ENCODE peak calls at places on chromosome 7, in nine cellular contexts. O is cardiac muscle cell; X is pancreas; M is left ventricle myocardium inferior; H is right cardiac atrium; E is mesendoderm; Y is lower lobe of right lung; G is PC-3; W is CD4-positive, alpha-beta memory T cell. I is an unnamed sample.

GRCh38 chr7:28630350-28630749 is 218.0 kb downstream of the CREB5 start:
- DNase-seq in O (no peak), X (no peak), M (no peak), H (no peak), E (no peak), Y (no peak), G (no peak), W (no peak), I (no peak)

GRCh38 chr7:27361522-27361921 is 118.9 kb downstream of the EVX1 start:
- DNase-seq in O (no peak), X (no peak), M (no peak), H (no peak), E (peak), Y (no peak), G (no peak), W (no peak), I (no peak)

GRCh38 chr7:11751315-11751714 is 80.7 kb downstream of the THSD7A start:
- DNase-seq in O (no peak), X (no peak), M (no peak), H (no peak), E (no peak), Y (no peak), G (peak), W (no peak), I (no peak)

GRCh38 chr7:147509859-147510542 is 1080.6 kb upstream of the C7orf33 start:
- DNase-seq in O (no peak), X (no peak), M (no peak), H (no peak), E (no peak), Y (no peak), G (peak), W (no peak), I (no peak)

GRCh38 chr7:68994841-68995240 is 603.4 kb upstream of the AUTS2 start:
- DNase-seq in O (no peak), X (no peak), M (no peak), H (no peak), E (peak), Y (no peak), G (no peak), W (no peak), I (no peak)

GRCh38 chr7:23135765-23136164 is 30.2 kb downstream of the KLHL7 start:
- DNase-seq in O (no peak), X (no peak), M (no peak), H (no peak), E (no peak), Y (no peak), G (no peak), W (no peak), I (no peak)

GRCh38 chr7:105654994-105655900 is 74.0 kb upstream of the EFCAB10 start:
- DNase-seq in O (peak), X (peak), M (no peak), H (peak), E (peak), Y (no peak), G (peak), W (no peak), I (no peak)

GRCh38 chr7:134778941-134779740 is at the start of gene CALD1:
- DNase-seq in O (peak), X (peak), M (peak), H (peak), E (peak), Y (peak), G (peak), W (no peak), I (no peak)

GRCh38 chr7:82810558-82811259 is 352.0 kb downstream of the PCLO start:
- DNase-seq in O (peak), X (no peak), M (no peak), H (no peak), E (peak), Y (no peak), G (peak), W (no peak), I (no peak)

GRCh38 chr7:100584677-100585510 is 1.0 kb downstream of the LRCH4 start:
- DNase-seq in O (peak), X (peak), M (peak), H (peak), E (peak), Y (peak), G (peak), W (no peak), I (no peak)

GRCh38 chr7:27171636-27172387 is 2.3 kb downstream of the HOXA10 start:
- DNase-seq in O (no peak), X (no peak), M (peak), H (peak), E (peak), Y (no peak), G (no peak), W (no peak), I (no peak)

GRCh38 chr7:116167177-116167576 is 43.2 kb upstream of the TES start:
- DNase-seq in O (no peak), X (no peak), M (no peak), H (peak), E (peak), Y (no peak), G (no peak), W (no peak), I (no peak)

GRCh38 chr7:92645531-92646061 is 55.4 kb upstream of the FAM133B start:
- DNase-seq in O (no peak), X (no peak), M (no peak), H (no peak), E (no peak), Y (no peak), G (peak), W (no peak), I (no peak)

GRCh38 chr7:7641129-7641663 is 644 bp downstream of the UMAD1 start:
- DNase-seq in O (peak), X (peak), M (no peak), H (no peak), E (peak), Y (no peak), G (peak), W (no peak), I (no peak)

GRCh38 chr7:92496876-92497275 is 19.1 kb upstream of the ERVW-1 start:
- DNase-seq in O (no peak), X (no peak), M (no peak), H (no peak), E (no peak), Y (no peak), G (no peak), W (no peak), I (no peak)

GRCh38 chr7:44547536-44548221 is 6.5 kb upstream of the NPC1L1 start:
- DNase-seq in O (no peak), X (no peak), M (no peak), H (no peak), E (no peak), Y (no peak), G (peak), W (no peak), I (no peak)

GRCh38 chr7:43291789-43292188 is 179.3 kb downstream of the HECW1 start:
- DNase-seq in O (no peak), X (no peak), M (no peak), H (no peak), E (no peak), Y (no peak), G (no peak), W (no peak), I (no peak)

GRCh38 chr7:151865070-151865670 is 11.7 kb downstream of the PRKAG2 start:
- DNase-seq in O (no peak), X (no peak), M (no peak), H (no peak), E (no peak), Y (no peak), G (no peak), W (no peak), I (no peak)

GRCh38 chr7:137032436-137032835 is 164.0 kb downstream of the CHRM2 start:
- DNase-seq in O (no peak), X (no peak), M (no peak), H (peak), E (no peak), Y (no peak), G (no peak), W (no peak), I (no peak)

GRCh38 chr7:44772440-44772839 is 23.8 kb downstream of the ZMIZ2 start:
- DNase-seq in O (no peak), X (no peak), M (no peak), H (no peak), E (no peak), Y (no peak), G (no peak), W (no peak), I (no peak)

GRCh38 chr7:149773446-149774236 is at the start of gene ZNF467:
- DNase-seq in O (peak), X (peak), M (peak), H (peak), E (peak), Y (peak), G (peak), W (peak), I (peak)

GRCh38 chr7:11203688-11204087 is 230.0 kb downstream of the PHF14 start:
- DNase-seq in O (no peak), X (no peak), M (peak), H (peak), E (no peak), Y (no peak), G (no peak), W (no peak), I (no peak)

GRCh38 chr7:134534633-134535032 is 7.3 kb downstream of the AKR1B10 start:
- DNase-seq in O (no peak), X (no peak), M (no peak), H (no peak), E (no peak), Y (no peak), G (no peak), W (no peak), I (no peak)

GRCh38 chr7:41967156-41967555 is 264.3 kb upstream of the INHBA start:
- DNase-seq in O (no peak), X (no peak), M (no peak), H (no peak), E (no peak), Y (no peak), G (peak), W (no peak), I (no peak)

GRCh38 chr7:26293569-26294308 is 2.1 kb downstream of the SNX10 start:
- DNase-seq in O (no peak), X (no peak), M (no peak), H (no peak), E (no peak), Y (no peak), G (no peak), W (peak), I (peak)

GRCh38 chr7:66739953-66740301 is 606 bp upstream of the RABGEF1 start:
- DNase-seq in O (no peak), X (peak), M (no peak), H (no peak), E (peak), Y (no peak), G (no peak), W (no peak), I (no peak)

GRCh38 chr7:156327474-156327873 is 313.1 kb upstream of the RNF32 start:
- DNase-seq in O (no peak), X (no peak), M (no peak), H (no peak), E (no peak), Y (no peak), G (no peak), W (no peak), I (no peak)

GRCh38 chr7:140675726-140676125 is 3.0 kb downstream of the ADCK2 start:
- DNase-seq in O (no peak), X (no peak), M (no peak), H (no peak), E (no peak), Y (no peak), G (no peak), W (no peak), I (no peak)
- H3K27ac ChIP-seq in O (no peak), X (no peak), M (no peak), H (no peak), E (no peak), Y (no peak), G (no peak), W (no peak), I (no peak)

GRCh38 chr7:47577351-47577919 is 4.5 kb downstream of the TNS3 start:
- DNase-seq in O (no peak), X (no peak), M (peak), H (peak), E (no peak), Y (no peak), G (no peak), W (no peak), I (no peak)
- H3K4me3 ChIP-seq in O (no peak), X (no peak), M (peak), H (no peak), E (no peak), Y (peak), G (no peak), W (no peak), I (no peak)

GRCh38 chr7:138295049-138295637 is 164.9 kb upstream of the TRIM24 start:
- DNase-seq in O (no peak), X (no peak), M (no peak), H (no peak), E (no peak), Y (no peak), G (no peak), W (no peak), I (no peak)

GRCh38 chr7:138303230-138304070 is 156.6 kb upstream of the TRIM24 start:
- DNase-seq in O (no peak), X (no peak), M (no peak), H (no peak), E (no peak), Y (no peak), G (peak), W (no peak), I (no peak)

GRCh38 chr7:138304071-138304320 is 156.1 kb upstream of the TRIM24 start:
- DNase-seq in O (no peak), X (no peak), M (no peak), H (no peak), E (peak), Y (no peak), G (no peak), W (no peak), I (no peak)

GRCh38 chr7:138297526-138297925 is 162.5 kb upstream of the TRIM24 start:
- DNase-seq in O (no peak), X (no peak), M (no peak), H (no peak), E (no peak), Y (no peak), G (no peak), W (no peak), I (no peak)

DNA sequence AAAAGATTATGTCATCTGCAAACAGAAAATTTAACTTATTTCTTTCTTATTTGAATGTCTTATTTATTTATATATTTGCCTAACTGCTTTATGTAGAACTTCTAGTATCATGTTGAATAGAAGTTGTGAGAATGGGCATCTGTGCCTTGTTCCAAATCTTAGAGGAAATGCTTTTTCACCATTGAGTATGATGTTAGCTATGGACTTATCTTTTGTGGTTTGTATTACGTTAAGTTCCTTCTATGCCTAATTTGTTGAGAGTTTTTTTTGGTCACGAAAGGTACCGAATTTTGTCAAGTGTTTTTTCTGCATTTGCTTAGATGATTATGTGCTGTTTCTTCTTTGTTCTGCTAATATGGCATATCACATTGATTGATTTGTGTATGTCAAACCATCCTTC is 161.0 kb upstream of the TRIM24 start:
- DNase-seq in O (no peak), X (no peak), M (no peak), H (no peak), E (no peak), Y (no peak), G (no peak), W (no peak), I (no peak)
- H3K27ac ChIP-seq in O (no peak), X (no peak), M (no peak), H (no peak), E (no peak), Y (no peak), G (no peak), W (no peak), I (no peak)

GRCh38 chr7:142720981-142721380 is 28.3 kb upstream of the PRSS1 start:
- DNase-seq in O (no peak), X (no peak), M (no peak), H (no peak), E (no peak), Y (no peak), G (no peak), W (no peak), I (no peak)
- H3K4me3 ChIP-seq in O (no peak), X (no peak), M (no peak), H (no peak), E (no peak), Y (no peak), G (no peak), W (no peak), I (no peak)

GRCh38 chr7:95317546-95317945 is 6.8 kb downstream of the PON1 start:
- DNase-seq in O (no peak), X (no peak), M (no peak), H (no peak), E (peak), Y (no peak), G (no peak), W (no peak), I (no peak)

GRCh38 chr7:95319570-95319969 is 4.8 kb downstream of the PON1 start:
- DNase-seq in O (no peak), X (no peak), M (no peak), H (no peak), E (no peak), Y (no peak), G (no peak), W (no peak), I (no peak)

GRCh38 chr7:95318501-95318900 is 5.8 kb downstream of the PON1 start:
- DNase-seq in O (no peak), X (no peak), M (no peak), H (no peak), E (no peak), Y (no peak), G (no peak), W (no peak), I (no peak)

GRCh38 chr7:95317966-95318365 is 6.4 kb downstream of the PON1 start:
- DNase-seq in O (no peak), X (no peak), M (no peak), H (no peak), E (no peak), Y (no peak), G (no peak), W (no peak), I (no peak)

GRCh38 chr7:95316588-95316987 is 7.7 kb downstream of the PON1 start:
- DNase-seq in O (no peak), X (no peak), M (no peak), H (no peak), E (no peak), Y (no peak), G (no peak), W (no peak), I (no peak)
- H3K27ac ChIP-seq in O (no peak), X (no peak), M (no peak), H (no peak), E (no peak), Y (no peak), G (no peak), W (no peak), I (no peak)

GRCh38 chr7:157710396-157710795 is 373.6 kb downstream of the DNAJB6 start:
- DNase-seq in O (no peak), X (no peak), M (no peak), H (no peak), E (no peak), Y (peak), G (no peak), W (no peak), I (no peak)
- H3K4me3 ChIP-seq in O (no peak), X (no peak), M (no peak), H (no peak), E (no peak), Y (no peak), G (no peak), W (no peak), I (no peak)

DNA sequence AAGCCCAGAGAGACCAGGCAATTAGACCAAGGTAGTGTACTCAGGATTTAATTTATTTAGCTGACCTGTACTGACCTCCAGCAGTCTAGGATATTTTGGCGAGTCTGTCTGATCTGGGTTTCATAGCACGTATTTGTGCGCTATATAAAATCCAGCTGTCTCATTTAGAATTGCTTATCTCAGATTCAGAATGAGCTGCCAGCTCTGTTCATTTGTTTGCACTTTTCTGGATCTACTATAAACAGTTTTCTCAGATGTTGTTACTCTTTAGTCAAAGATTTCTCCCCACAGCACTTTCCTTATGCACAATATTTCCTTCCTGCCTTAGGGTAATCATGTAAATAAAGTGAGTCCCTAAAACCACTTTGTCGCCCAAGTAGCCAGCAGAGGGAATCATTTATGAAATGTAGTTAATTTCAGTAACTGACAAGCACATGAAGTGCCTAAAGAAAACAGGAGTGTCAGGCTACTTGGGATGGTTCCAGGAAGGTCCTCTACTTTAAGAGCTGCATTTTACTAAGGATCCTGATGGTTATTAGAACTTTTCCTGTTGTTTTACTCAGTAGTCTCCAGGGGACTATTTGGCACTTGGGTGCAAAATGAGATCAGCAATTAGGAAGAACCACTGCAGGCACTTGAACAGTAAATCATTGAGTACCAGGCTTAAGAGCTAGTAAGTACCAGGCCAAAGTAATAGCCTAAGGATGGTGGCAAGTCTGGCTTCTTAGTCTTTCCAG is 226.4 kb downstream of the TWIST1 start:
- DNase-seq in O (no peak), X (no peak), M (no peak), H (no peak), E (peak), Y (no peak), G (no peak), W (no peak), I (no peak)
- H3K27ac ChIP-seq in O (no peak), X (no peak), M (no peak), H (no peak), E (no peak), Y (no peak), G (peak), W (no peak), I (no peak)

GRCh38 chr7:1455955-1456354 is 3.3 kb downstream of the MICALL2 start:
- DNase-seq in O (no peak), X (no peak), M (no peak), H (no peak), E (no peak), Y (no peak), G (no peak), W (no peak), I (no peak)

GRCh38 chr7:1455241-1455939 is 3.9 kb downstream of the MICALL2 start:
- DNase-seq in O (no peak), X (peak), M (no peak), H (no peak), E (no peak), Y (peak), G (peak), W (no peak), I (no peak)

GRCh38 chr7:1452205-1452604 is 7.1 kb downstream of the MICALL2 start:
- DNase-seq in O (no peak), X (no peak), M (no peak), H (no peak), E (no peak), Y (no peak), G (no peak), W (no peak), I (no peak)

GRCh38 chr7:1457059-1457948 is 2.0 kb downstream of the MICALL2 start:
- DNase-seq in O (no peak), X (no peak), M (no peak), H (no peak), E (no peak), Y (no peak), G (no peak), W (no peak), I (no peak)

DNA sequence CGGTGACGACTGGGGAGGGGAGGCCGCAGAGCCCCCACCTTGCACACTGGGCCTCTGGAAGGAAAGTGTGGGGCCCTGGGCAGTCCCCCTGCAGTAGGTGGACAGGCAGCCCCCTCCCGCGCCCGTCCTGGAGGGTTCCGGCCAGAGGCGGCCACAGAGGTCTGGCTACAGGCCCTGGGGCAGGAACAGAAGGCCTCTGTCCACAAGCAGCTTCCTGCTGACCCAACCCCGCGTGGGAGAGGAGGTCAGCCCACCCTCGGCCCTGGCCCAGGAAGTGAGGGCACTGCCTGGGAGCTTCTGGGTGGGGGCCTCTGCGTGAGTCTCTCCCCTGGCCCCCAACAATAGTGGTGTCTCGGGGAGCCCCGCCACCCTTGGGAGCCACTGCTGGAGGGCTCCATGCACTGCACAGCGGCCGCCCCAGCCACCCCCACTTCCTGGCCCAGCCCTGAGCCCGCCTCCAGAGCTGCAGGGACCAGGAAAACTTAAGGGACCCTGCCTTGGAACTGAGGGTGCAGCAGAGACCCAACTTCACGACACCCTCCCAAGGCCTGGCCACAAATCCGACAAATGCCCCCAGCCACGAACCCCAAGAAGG is 4.7 kb downstream of the MICALL2 start:
- DNase-seq in O (no peak), X (peak), M (peak), H (peak), E (no peak), Y (no peak), G (no peak), W (no peak), I (no peak)
- H3K4me3 ChIP-seq in O (no peak), X (peak), M (peak), H (no peak), E (no peak), Y (peak), G (peak), W (no peak), I (no peak)

I was measured in CD8-positive, alpha-beta memory T cell.